ENCODE peak calls at places on chromosomes 5 and 9, in six cellular contexts. G, Y, E, J, L and D are unnamed samples.

GRCh38 chr5:175889910-175890684 is 18.7 kb downstream of the CPLX2 start:
- DNase-seq in Y (peak; percentile 79), G (no peak), J (no peak), L (peak; percentile 69), E (no peak), D (no peak)

GRCh38 chr9:109253637-109254284 is 67.1 kb downstream of the EPB41L4B start:
- DNase-seq in G (no peak), Y (no peak), L (no peak), E (no peak), J (no peak), D (no peak)

GRCh38 chr9:130912932-130913598 is 16.5 kb upstream of the QRFP start:
- DNase-seq in Y (no peak), L (no peak), G (peak; percentile 67), J (no peak), E (no peak), D (no peak)

GRCh38 chr5:80275347-80275746 is 19.5 kb upstream of the SERINC5 start:
- DNase-seq in L (peak; percentile 47), J (no peak), Y (peak; percentile 40), G (no peak), E (no peak), D (no peak)

GRCh38 chr5:151799407-151799806 is 27.7 kb downstream of the G3BP1 start:
- DNase-seq in G (no peak), E (no peak), L (no peak), Y (no peak), J (no peak), D (peak; percentile 52)

GRCh38 chr5:104452554-104452953 is 890.0 kb upstream of the NUDT12 start:
- DNase-seq in E (no peak), Y (no peak), J (no peak), L (no peak), G (no peak), D (no peak)

GRCh38 chr5:83608122-83608521 is 112.5 kb downstream of the HAPLN1 start:
- DNase-seq in E (no peak), J (peak; percentile 62), Y (peak; percentile 15), G (peak; percentile 30), L (peak; percentile 54), D (peak; percentile 8)

GRCh38 chr9:136943291-136944093 is 1.0 kb downstream of the FBXW5 start:
- DNase-seq in E (no peak), J (peak; percentile 71), L (peak; percentile 79), Y (no peak), G (peak; percentile 74), D (peak; percentile 51)

GRCh38 chr9:131579789-131580211 is 34.5 kb downstream of the PRRT1B start:
- DNase-seq in L (no peak), Y (no peak), E (no peak), J (no peak), G (no peak), D (no peak)

GRCh38 chr9:115000217-115000639 is 69.8 kb upstream of the TNFSF8 start:
- DNase-seq in Y (no peak), L (no peak), E (no peak), G (no peak), J (no peak), D (no peak)

GRCh38 chr5:25190521-25191000 is 545.8 kb upstream of the CDH10 start:
- DNase-seq in L (no peak), J (no peak), E (no peak), G (no peak), Y (no peak), D (no peak)

GRCh38 chr5:79831910-79832309 is 142.3 kb downstream of the CMYA5 start:
- DNase-seq in E (no peak), L (no peak), J (no peak), G (no peak), Y (no peak), D (no peak)

GRCh38 chr5:132046915-132047314 is 13.5 kb upstream of the IL3 start:
- DNase-seq in E (no peak), L (no peak), J (peak; percentile 44), G (no peak), Y (no peak), D (no peak)

GRCh38 chr9:36056896-36057295 is 20.2 kb downstream of the RECK start:
- DNase-seq in J (no peak), L (no peak), G (no peak), Y (no peak), E (no peak), D (no peak)

GRCh38 chr5:97377582-97377981 is 194.5 kb upstream of the RIOK2 start:
- DNase-seq in J (no peak), Y (no peak), G (no peak), L (no peak), E (no peak), D (no peak)

GRCh38 chr9:33447404-33448158 is at the start of gene AQP3:
- DNase-seq in Y (peak; percentile 11), L (peak; percentile 88), J (peak; percentile 85), E (no peak), G (peak; percentile 80), D (peak; percentile 58)

GRCh38 chr5:107772418-107773310 is 101.9 kb upstream of the EFNA5 start:
- DNase-seq in G (no peak), L (peak; percentile 1), E (no peak), J (no peak), Y (no peak), D (no peak)

DNA sequence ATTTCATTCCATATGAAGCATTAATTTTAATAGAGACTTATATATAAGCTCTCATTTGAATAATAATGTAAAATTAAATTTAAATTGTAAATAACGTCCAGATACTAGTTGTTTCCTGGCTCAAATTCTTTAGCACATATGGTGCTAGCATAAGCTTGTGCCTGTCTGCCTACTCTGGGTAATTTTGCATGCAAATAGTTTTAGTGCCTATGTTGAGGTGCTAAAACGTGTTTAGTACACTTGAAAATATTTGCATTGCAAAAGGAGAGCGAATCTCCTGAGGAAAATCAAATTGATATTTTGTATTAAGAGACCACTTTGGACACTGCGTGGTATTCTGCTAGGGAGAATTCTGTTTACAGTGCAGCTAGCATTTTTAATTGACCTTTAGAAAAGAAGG is 149.8 kb upstream of the MPDZ start:
- DNase-seq in Y (no peak), G (no peak), J (no peak), L (no peak), E (no peak), D (no peak)
- TF ChIP-seq GABPA in Y (no peak), G (no peak), J (no peak), L (no peak), E (no peak), D (no peak)

DNA sequence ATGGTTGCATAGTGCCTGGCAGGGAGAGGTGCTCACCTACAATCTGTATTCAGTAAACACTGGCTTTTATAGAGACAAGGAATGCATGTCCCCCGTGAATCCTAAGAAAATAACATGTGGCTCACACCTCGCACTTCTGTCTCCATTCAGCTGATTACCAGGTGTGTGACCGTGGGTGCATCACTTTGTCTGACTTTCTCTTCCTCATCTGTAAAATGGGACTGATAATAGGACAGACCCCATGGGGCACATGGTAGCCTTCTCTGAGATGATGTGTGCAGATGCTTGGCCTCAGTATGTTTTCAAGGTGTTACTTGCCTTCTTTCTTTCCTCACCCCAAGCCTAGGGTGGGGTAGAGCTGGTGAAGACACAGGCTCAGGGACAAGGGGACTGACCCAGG is 6.3 kb downstream of the CXXC5 start:
- DNase-seq in L (no peak), J (no peak), E (no peak), Y (no peak), G (no peak), D (no peak)
- H3K4me3 ChIP-seq in L (no peak overlapping the region), J (no peak overlapping the region), E (peak overlapping the region; percentile 66), Y (no peak overlapping the region), G (no peak overlapping the region), D (no peak overlapping the region)

DNA sequence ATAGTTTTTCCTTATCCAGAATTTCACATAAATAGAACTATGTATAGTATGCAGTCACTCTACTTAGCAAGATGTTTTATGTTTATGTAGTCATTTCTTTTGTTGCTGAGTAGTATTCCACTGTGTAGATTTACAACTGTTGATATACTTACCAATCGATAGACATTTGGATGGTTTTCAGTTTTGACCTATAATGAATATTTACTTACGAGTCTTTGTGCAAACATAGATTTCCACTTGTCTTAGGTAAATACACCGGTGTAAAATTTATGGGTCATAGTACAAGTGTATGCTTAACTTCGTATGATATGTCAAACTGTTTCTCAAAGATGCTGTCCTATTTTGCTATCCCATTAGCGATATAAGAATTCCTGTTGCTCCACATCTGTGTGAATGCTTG is 19.7 kb upstream of the OR2K2 start:
- DNase-seq in G (no peak), L (no peak), E (no peak), Y (peak; percentile 89), J (no peak), D (no peak)
- TF ChIP-seq GABPA in G (no peak), L (no peak), E (no peak), Y (peak; percentile 36), J (no peak), D (no peak)

DNA sequence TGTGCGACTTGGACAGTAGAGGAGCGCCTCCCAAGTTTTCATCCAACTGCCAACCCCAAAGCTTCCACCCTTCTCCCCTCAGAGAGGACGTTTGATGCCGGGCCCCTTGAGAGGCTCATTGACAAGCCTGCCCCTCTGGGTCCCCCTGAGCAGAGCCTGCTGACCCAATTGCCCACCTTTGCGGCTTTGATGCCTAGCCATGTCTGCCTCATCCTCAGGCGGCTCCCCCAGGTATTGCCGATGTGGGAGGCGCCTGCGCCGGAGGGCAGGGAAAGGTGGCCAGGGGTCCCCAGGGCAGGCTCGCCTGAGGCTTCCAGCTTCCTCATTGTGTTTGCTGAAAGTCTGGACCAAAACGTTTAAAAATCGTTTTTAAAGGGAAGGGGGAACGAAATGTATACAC is 1.4 kb downstream of the ODF2 start:
- DNase-seq in L (no peak), E (no peak), G (no peak), Y (no peak), J (peak; percentile 66), D (no peak)
- H3K4me3 ChIP-seq in L (peak overlapping the region; percentile 92), E (peak overlapping the region; percentile 92), G (peak overlapping the region; percentile 79), Y (peak overlapping the region; percentile 91), J (peak overlapping the region; percentile 57), D (peak overlapping the region; percentile 87)